ENCODE peak calls at places on chromosomes 12 and 14, in ten cellular contexts. P is left ventricle myocardium inferior; S is ovary; O is right cardiac atrium; X is right atrium auricular region; R is Peyer's patch; U is Panc1; Y is right lobe of liver; H is effector memory CD4-positive, alpha-beta T cell; A is lower lobe of right lung. V is an unnamed sample. For H3K27me3, the result is how much of the 10 kb centered on the place peaks cover.

GRCh38 chr12:6570264-6570887 is 2.3 kb upstream of the NOP2 start:
- DNase-seq in P (no peak), S (peak), O (peak), X (no peak), R (peak), U (no peak), Y (peak), H (no peak), A (peak), V (peak)

GRCh38 chr12:87182696-87183233 is 846.4 kb downstream of the C12orf50 start:
- DNase-seq in P (no peak), S (no peak), O (no peak), X (no peak), R (no peak), U (no peak), Y (no peak), H (no peak), A (no peak), V (no peak)

GRCh38 chr12:67991158-67991557 is 1.9 kb downstream of the IFNG-AS1 start:
- DNase-seq in P (no peak), S (no peak), O (no peak), X (no peak), R (peak), U (no peak), Y (no peak), H (peak), A (no peak), V (no peak)

GRCh38 chr12:2084553-2085296 is 31.9 kb downstream of the CACNA1C start:
- DNase-seq in P (peak), S (no peak), O (peak), X (peak), R (no peak), U (no peak), Y (no peak), H (no peak), A (no peak), V (no peak)

GRCh38 chr12:1908758-1909157 is 9.7 kb downstream of the CACNA2D4 start:
- DNase-seq in P (no peak), S (no peak), O (no peak), X (no peak), R (no peak), U (no peak), Y (no peak), H (no peak), A (peak), V (peak)

GRCh38 chr14:30223385-30223785 is 295.7 kb upstream of the PRKD1 start:
- DNase-seq in P (peak), S (peak), O (peak), X (peak), R (peak), U (peak), Y (peak), H (no peak), A (peak), V (peak)

GRCh38 chr12:953776-954175 is 4.3 kb upstream of the RAD52 start:
- DNase-seq in P (no peak), S (no peak), O (no peak), X (no peak), R (no peak), U (no peak), Y (no peak), H (no peak), A (no peak), V (no peak)

GRCh38 chr12:102816816-102817434 is 100.1 kb downstream of the PAH start:
- DNase-seq in P (no peak), S (no peak), O (no peak), X (no peak), R (no peak), U (peak), Y (no peak), H (no peak), A (no peak), V (no peak)

GRCh38 chr14:34646570-34647255 is 16.8 kb upstream of the SNX6 start:
- DNase-seq in P (no peak), S (no peak), O (no peak), X (no peak), R (no peak), U (no peak), Y (no peak), H (no peak), A (no peak), V (no peak)

GRCh38 chr14:35341454-35342159 is 49.4 kb downstream of the PSMA6 start:
- DNase-seq in P (peak), S (peak), O (peak), X (peak), R (peak), U (no peak), Y (peak), H (no peak), A (peak), V (peak)

DNA sequence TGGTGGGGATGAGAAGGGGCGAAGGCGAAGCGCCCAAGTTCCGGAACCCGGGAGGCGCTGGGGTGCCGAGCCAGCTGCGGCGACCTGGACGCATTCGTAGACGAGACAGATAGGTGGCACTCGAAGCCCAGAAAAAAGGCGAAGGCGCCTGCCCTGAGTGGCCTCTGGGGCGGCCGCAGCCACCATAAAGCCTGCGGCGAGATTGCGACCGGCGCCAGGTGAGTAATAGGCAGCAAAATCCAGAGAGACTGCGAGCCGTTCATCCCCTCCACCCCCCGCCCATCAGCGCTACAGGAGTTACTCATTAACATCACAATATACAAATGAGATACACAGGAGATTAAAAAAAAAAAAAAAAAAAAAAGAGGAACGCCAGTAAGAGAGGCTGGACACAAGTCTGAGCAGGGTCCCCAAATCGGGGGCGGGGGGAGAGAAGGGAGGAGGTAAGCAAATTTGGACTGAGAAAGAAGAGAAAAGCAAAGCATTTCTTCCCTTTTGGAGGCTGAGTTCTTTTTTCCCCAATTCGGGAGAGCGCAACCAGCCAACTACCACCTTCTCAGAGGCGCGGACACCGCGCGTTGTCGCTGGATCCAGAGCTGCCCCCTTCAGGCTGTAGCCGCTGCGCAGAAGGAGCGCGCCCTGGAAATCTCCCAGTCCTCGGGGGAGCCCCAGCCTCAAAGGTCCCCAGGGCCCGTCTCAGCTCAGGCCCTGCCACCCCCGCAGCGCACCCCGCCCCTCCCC is 15.7 kb downstream of the TBX3 start:
- DNase-seq in P (peak), S (peak), O (peak), X (peak), R (peak), U (no peak), Y (peak), H (no peak), A (peak), V (peak)
- H3K27me3 ChIP-seq in P (half or more), S (under half), O (under half), X (under half), R (under half), U (under half), Y (under half), H (under half), A (half or more), V (under half)

GRCh38 chr14:103127861-103128598 is 4.8 kb downstream of the TNFAIP2 start:
- DNase-seq in P (no peak), S (peak), O (peak), X (no peak), R (no peak), U (no peak), Y (no peak), H (no peak), A (peak), V (no peak)
- H3K27ac ChIP-seq in P (peak), S (no peak), O (no peak), X (no peak), R (no peak), U (peak), Y (no peak), H (no peak), A (no peak), V (no peak)

DNA sequence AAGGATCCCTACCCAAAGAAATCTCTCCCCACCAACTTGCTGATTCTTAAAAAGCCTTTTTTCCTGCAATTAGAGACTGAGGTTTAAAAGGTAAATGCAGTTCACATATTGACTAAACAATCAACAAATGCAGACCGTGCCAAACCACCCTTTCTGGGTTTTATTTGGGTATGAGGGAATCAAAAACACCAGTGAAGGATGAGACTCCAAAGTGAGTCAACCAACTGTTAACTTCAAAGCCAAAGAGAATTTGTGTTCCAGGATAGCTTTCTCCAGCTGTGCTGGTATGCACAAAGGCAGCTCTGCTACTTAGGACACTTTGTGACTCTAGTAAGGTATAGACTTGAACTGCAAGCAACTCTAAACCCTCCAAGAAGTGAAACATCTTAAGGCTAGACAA is 39.4 kb downstream of the RPS29 start:
- DNase-seq in P (no peak), S (no peak), O (no peak), X (no peak), R (no peak), U (no peak), Y (no peak), H (no peak), A (no peak), V (no peak)
- H3K27me3 ChIP-seq in P (under half), S (under half), O (under half), X (under half), R (under half), U (under half), Y (under half), H (under half), A (under half), V (under half)

GRCh38 chr12:94589591-94590001 is 60.8 kb downstream of the TMCC3 start:
- DNase-seq in P (no peak), S (no peak), O (no peak), X (no peak), R (no peak), U (no peak), Y (no peak), H (no peak), A (no peak), V (no peak)
- H3K27ac ChIP-seq in P (no peak), S (no peak), O (no peak), X (no peak), R (no peak), U (no peak), Y (no peak), H (no peak), A (no peak), V (no peak)

GRCh38 chr12:11500861-11501230 is 105.5 kb upstream of the PRB2 start:
- DNase-seq in P (no peak), S (no peak), O (no peak), X (no peak), R (no peak), U (no peak), Y (no peak), H (no peak), A (no peak), V (no peak)
- H3K27me3 ChIP-seq in P (half or more), S (under half), O (under half), X (under half), R (under half), U (under half), Y (under half), H (under half), A (under half), V (under half)

DNA sequence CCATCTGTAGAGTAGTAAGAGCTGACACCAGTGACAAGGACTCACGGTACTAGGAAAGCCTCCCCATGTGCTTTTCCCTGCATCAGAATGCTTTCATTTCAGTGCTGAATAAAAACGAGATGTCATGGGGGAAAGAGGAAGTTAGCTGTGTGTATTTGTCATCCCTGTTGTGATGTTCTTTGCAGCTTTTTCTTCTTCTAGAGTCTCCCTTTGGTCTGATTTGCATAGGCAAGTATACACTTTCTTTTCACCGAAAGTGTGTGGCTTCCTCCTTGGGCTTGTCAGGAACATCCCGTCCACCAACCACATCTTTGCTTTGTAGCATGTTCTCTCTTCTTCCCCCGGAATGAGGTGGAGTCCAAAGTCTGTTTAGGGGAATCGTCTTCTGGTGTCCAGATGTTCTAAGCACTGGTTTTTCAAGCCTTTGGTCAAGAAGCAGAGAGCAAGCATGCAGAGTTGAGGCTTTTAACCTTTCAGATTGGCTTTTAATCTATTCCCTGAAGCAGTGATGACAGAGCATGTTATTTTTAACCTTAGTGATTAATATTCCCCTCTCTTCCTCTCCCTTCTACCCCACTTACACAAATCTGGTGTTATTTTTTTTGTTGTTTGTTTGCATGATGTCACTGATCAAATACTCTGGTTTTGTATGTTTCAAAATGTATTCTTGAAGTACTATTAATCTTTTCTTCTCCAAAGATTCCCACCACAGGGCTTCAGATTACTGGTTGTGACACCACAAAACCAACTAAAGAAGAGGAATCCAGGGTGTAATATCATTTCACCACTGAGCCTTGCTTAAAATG is 163.4 kb downstream of the SAMD4A start:
- DNase-seq in P (no peak), S (no peak), O (no peak), X (no peak), R (peak), U (no peak), Y (no peak), H (no peak), A (no peak), V (no peak)
- H3K27ac ChIP-seq in P (peak), S (no peak), O (peak), X (peak), R (peak), U (no peak), Y (no peak), H (no peak), A (peak), V (peak)

DNA sequence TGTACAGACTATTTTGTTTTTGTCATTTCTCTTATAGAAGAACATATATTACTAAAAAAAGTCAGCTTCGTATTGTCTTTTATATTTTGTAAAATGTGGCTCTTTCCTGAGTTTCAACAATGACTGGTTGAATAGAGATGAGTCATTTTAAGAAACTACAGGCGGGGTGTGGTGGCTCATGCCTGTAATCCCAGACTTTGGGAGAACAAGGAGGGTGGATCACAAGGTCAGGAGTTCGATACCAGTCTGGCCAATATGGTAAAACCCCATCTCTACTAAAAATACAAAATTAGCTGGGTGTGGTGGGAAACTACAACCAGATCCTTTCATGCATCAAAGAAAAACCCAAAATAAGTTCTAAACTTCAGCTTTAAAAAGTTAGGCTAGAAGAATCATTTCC is 28.8 kb downstream of the HECTD4 start:
- DNase-seq in P (no peak), S (no peak), O (no peak), X (no peak), R (no peak), U (no peak), Y (no peak), H (no peak), A (no peak), V (no peak)
- H3K27me3 ChIP-seq in P (under half), S (under half), O (under half), X (under half), R (under half), U (under half), Y (under half), H (under half), A (under half), V (under half)

GRCh38 chr14:104965561-104966231 is 12.5 kb downstream of the AHNAK2 start:
- DNase-seq in P (peak), S (peak), O (peak), X (no peak), R (no peak), U (no peak), Y (peak), H (no peak), A (peak), V (no peak)
- H3K27ac ChIP-seq in P (no peak), S (no peak), O (no peak), X (no peak), R (no peak), U (no peak), Y (no peak), H (no peak), A (no peak), V (peak)

GRCh38 chr14:37591941-37592287 is 3.1 kb downstream of the FOXA1 start:
- DNase-seq in P (no peak), S (no peak), O (no peak), X (no peak), R (peak), U (no peak), Y (peak), H (no peak), A (no peak), V (peak)
- H3K27me3 ChIP-seq in P (half or more), S (under half), O (under half), X (half or more), R (under half), U (under half), Y (under half), H (under half), A (half or more), V (under half)

V was measured in stomach.